ENCODE peak calls at places on chromosomes 3 and 15, in nine cellular contexts. One of them, this sample, is unnamed.

GRCh38 chr3:187288176-187288893 is 3.2 kb downstream of the MASP1 start:
- DNase-seq in amniotic epithelial cell: no peak
- DNase-seq in transverse colon: no peak
- DNase-seq in naive thymus-derived CD4-positive, alpha-beta T cell: no peak
- DNase-seq in HT-29: no peak
- DNase-seq in GM04503: no peak
- DNase-seq in CD8-positive, alpha-beta T cell: no peak
- DNase-seq in GM23338: no peak
- DNase-seq in activated CD4-positive, alpha-beta T cell treated with anti-CD3 and anti-CD28 coated beads, Interleukin-2, amount 10 ng/mL, durations not matched to agents 7 days and 5 days: no peak
- DNase-seq in this sample: no peak

GRCh38 chr15:63136742-63137141 is 15.1 kb downstream of the LACTB start:
- DNase-seq in transverse colon: no peak
- DNase-seq in amniotic epithelial cell: peak; percentile 66
- DNase-seq in activated CD4-positive, alpha-beta T cell treated with anti-CD3 and anti-CD28 coated beads, Interleukin-2, amount 10 ng/mL, durations not matched to agents 7 days and 5 days: no peak
- DNase-seq in GM04503: no peak
- DNase-seq in GM23338: no peak
- DNase-seq in CD8-positive, alpha-beta T cell: no peak
- DNase-seq in HT-29: no peak
- DNase-seq in naive thymus-derived CD4-positive, alpha-beta T cell: no peak
- DNase-seq in this sample: no peak

GRCh38 chr3:144516029-144516428 is 544.4 kb downstream of the DIPK2A start:
- DNase-seq in CD8-positive, alpha-beta T cell: no peak
- DNase-seq in amniotic epithelial cell: peak; percentile 38
- DNase-seq in naive thymus-derived CD4-positive, alpha-beta T cell: no peak
- DNase-seq in HT-29: no peak
- DNase-seq in GM04503: no peak
- DNase-seq in activated CD4-positive, alpha-beta T cell treated with anti-CD3 and anti-CD28 coated beads, Interleukin-2, amount 10 ng/mL, durations not matched to agents 7 days and 5 days: no peak
- DNase-seq in transverse colon: no peak
- DNase-seq in GM23338: no peak
- DNase-seq in this sample: no peak

GRCh38 chr15:63107895-63108546 is 13.6 kb upstream of the LACTB start:
- DNase-seq in naive thymus-derived CD4-positive, alpha-beta T cell: no peak
- DNase-seq in activated CD4-positive, alpha-beta T cell treated with anti-CD3 and anti-CD28 coated beads, Interleukin-2, amount 10 ng/mL, durations not matched to agents 7 days and 5 days: no peak
- DNase-seq in CD8-positive, alpha-beta T cell: no peak
- DNase-seq in GM23338: no peak
- DNase-seq in GM04503: peak; percentile 100
- DNase-seq in amniotic epithelial cell: peak; percentile 100
- DNase-seq in transverse colon: peak; percentile 39
- DNase-seq in HT-29: peak; percentile 70
- DNase-seq in this sample: no peak

GRCh38 chr3:195556390-195556789 is 13.3 kb upstream of the PPP1R2 start:
- DNase-seq in GM23338: peak; percentile 77
- DNase-seq in activated CD4-positive, alpha-beta T cell treated with anti-CD3 and anti-CD28 coated beads, Interleukin-2, amount 10 ng/mL, durations not matched to agents 7 days and 5 days: peak; percentile 32
- DNase-seq in CD8-positive, alpha-beta T cell: peak; percentile 58
- DNase-seq in amniotic epithelial cell: peak; percentile 22
- DNase-seq in transverse colon: peak; percentile 28
- DNase-seq in HT-29: peak; percentile 58
- DNase-seq in naive thymus-derived CD4-positive, alpha-beta T cell: peak; percentile 52
- DNase-seq in GM04503: no peak
- DNase-seq in this sample: no peak

GRCh38 chr3:99012051-99012450 is 110.6 kb upstream of the DCBLD2 start:
- DNase-seq in amniotic epithelial cell: peak; percentile 7
- DNase-seq in GM23338: no peak
- DNase-seq in transverse colon: no peak
- DNase-seq in CD8-positive, alpha-beta T cell: no peak
- DNase-seq in GM04503: no peak
- DNase-seq in naive thymus-derived CD4-positive, alpha-beta T cell: no peak
- DNase-seq in HT-29: no peak
- DNase-seq in activated CD4-positive, alpha-beta T cell treated with anti-CD3 and anti-CD28 coated beads, Interleukin-2, amount 10 ng/mL, durations not matched to agents 7 days and 5 days: no peak
- DNase-seq in this sample: no peak

GRCh38 chr15:84822774-84823579 is 5.8 kb downstream of the ALPK3 start:
- DNase-seq in naive thymus-derived CD4-positive, alpha-beta T cell: no peak
- DNase-seq in amniotic epithelial cell: no peak
- DNase-seq in activated CD4-positive, alpha-beta T cell treated with anti-CD3 and anti-CD28 coated beads, Interleukin-2, amount 10 ng/mL, durations not matched to agents 7 days and 5 days: no peak
- DNase-seq in transverse colon: no peak
- DNase-seq in CD8-positive, alpha-beta T cell: no peak
- DNase-seq in GM04503: no peak
- DNase-seq in GM23338: no peak
- DNase-seq in HT-29: no peak
- DNase-seq in this sample: no peak

GRCh38 chr15:74614744-74615312 is 808 bp upstream of the CLK3 start:
- DNase-seq in CD8-positive, alpha-beta T cell: peak; percentile 94
- DNase-seq in amniotic epithelial cell: peak; percentile 46
- DNase-seq in GM23338: peak; percentile 66
- DNase-seq in transverse colon: peak; percentile 90
- DNase-seq in naive thymus-derived CD4-positive, alpha-beta T cell: peak; percentile 90
- DNase-seq in HT-29: peak; percentile 60
- DNase-seq in GM04503: peak; percentile 37
- DNase-seq in activated CD4-positive, alpha-beta T cell treated with anti-CD3 and anti-CD28 coated beads, Interleukin-2, amount 10 ng/mL, durations not matched to agents 7 days and 5 days: peak; percentile 89
- DNase-seq in this sample: peak; percentile 93

GRCh38 chr15:62608369-62608768 is 434.2 kb upstream of the TPM1 start:
- DNase-seq in naive thymus-derived CD4-positive, alpha-beta T cell: no peak
- DNase-seq in activated CD4-positive, alpha-beta T cell treated with anti-CD3 and anti-CD28 coated beads, Interleukin-2, amount 10 ng/mL, durations not matched to agents 7 days and 5 days: no peak
- DNase-seq in GM23338: no peak
- DNase-seq in HT-29: no peak
- DNase-seq in CD8-positive, alpha-beta T cell: no peak
- DNase-seq in amniotic epithelial cell: no peak
- DNase-seq in GM04503: no peak
- DNase-seq in transverse colon: no peak
- DNase-seq in this sample: no peak

GRCh38 chr15:40902605-40903561 is 8.6 kb downstream of the VPS18 start:
- DNase-seq in CD8-positive, alpha-beta T cell: no peak
- DNase-seq in HT-29: no peak
- DNase-seq in GM04503: no peak
- DNase-seq in naive thymus-derived CD4-positive, alpha-beta T cell: no peak
- DNase-seq in GM23338: no peak
- DNase-seq in activated CD4-positive, alpha-beta T cell treated with anti-CD3 and anti-CD28 coated beads, Interleukin-2, amount 10 ng/mL, durations not matched to agents 7 days and 5 days: no peak
- DNase-seq in amniotic epithelial cell: peak; percentile 85
- DNase-seq in transverse colon: no peak
- DNase-seq in this sample: no peak

GRCh38 chr15:95511680-95512079 is 818.8 kb upstream of the NR2F2 start:
- DNase-seq in GM23338: no peak
- DNase-seq in GM04503: no peak
- DNase-seq in naive thymus-derived CD4-positive, alpha-beta T cell: no peak
- DNase-seq in HT-29: no peak
- DNase-seq in CD8-positive, alpha-beta T cell: no peak
- DNase-seq in transverse colon: no peak
- DNase-seq in amniotic epithelial cell: peak; percentile 11
- DNase-seq in activated CD4-positive, alpha-beta T cell treated with anti-CD3 and anti-CD28 coated beads, Interleukin-2, amount 10 ng/mL, durations not matched to agents 7 days and 5 days: no peak
- DNase-seq in this sample: no peak

GRCh38 chr3:129650256-129650872 is 43.9 kb upstream of the PLXND1 start:
- DNase-seq in GM23338: peak; percentile 91
- DNase-seq in GM04503: peak; percentile 40
- DNase-seq in amniotic epithelial cell: peak; percentile 62
- DNase-seq in CD8-positive, alpha-beta T cell: peak; percentile 43
- DNase-seq in naive thymus-derived CD4-positive, alpha-beta T cell: peak; percentile 37
- DNase-seq in activated CD4-positive, alpha-beta T cell treated with anti-CD3 and anti-CD28 coated beads, Interleukin-2, amount 10 ng/mL, durations not matched to agents 7 days and 5 days: peak; percentile 65
- DNase-seq in HT-29: peak; percentile 82
- DNase-seq in transverse colon: peak; percentile 69
- DNase-seq in this sample: peak; percentile 27

GRCh38 chr15:80118956-80119355 is 33.8 kb upstream of the FAH start:
- DNase-seq in activated CD4-positive, alpha-beta T cell treated with anti-CD3 and anti-CD28 coated beads, Interleukin-2, amount 10 ng/mL, durations not matched to agents 7 days and 5 days: no peak
- DNase-seq in amniotic epithelial cell: no peak
- DNase-seq in GM04503: no peak
- DNase-seq in GM23338: no peak
- DNase-seq in HT-29: no peak
- DNase-seq in naive thymus-derived CD4-positive, alpha-beta T cell: no peak
- DNase-seq in transverse colon: no peak
- DNase-seq in CD8-positive, alpha-beta T cell: no peak
- DNase-seq in this sample: no peak

GRCh38 chr3:164791263-164791662 is 287.0 kb downstream of the SI start:
- DNase-seq in activated CD4-positive, alpha-beta T cell treated with anti-CD3 and anti-CD28 coated beads, Interleukin-2, amount 10 ng/mL, durations not matched to agents 7 days and 5 days: no peak
- DNase-seq in CD8-positive, alpha-beta T cell: no peak
- DNase-seq in amniotic epithelial cell: peak; percentile 55
- DNase-seq in HT-29: no peak
- DNase-seq in GM23338: no peak
- DNase-seq in naive thymus-derived CD4-positive, alpha-beta T cell: no peak
- DNase-seq in transverse colon: no peak
- DNase-seq in GM04503: no peak
- DNase-seq in this sample: no peak

GRCh38 chr3:25019506-25019905 is 408.6 kb upstream of the RARB start:
- DNase-seq in amniotic epithelial cell: no peak
- DNase-seq in activated CD4-positive, alpha-beta T cell treated with anti-CD3 and anti-CD28 coated beads, Interleukin-2, amount 10 ng/mL, durations not matched to agents 7 days and 5 days: no peak
- DNase-seq in transverse colon: no peak
- DNase-seq in GM23338: no peak
- DNase-seq in naive thymus-derived CD4-positive, alpha-beta T cell: no peak
- DNase-seq in GM04503: no peak
- DNase-seq in HT-29: no peak
- DNase-seq in CD8-positive, alpha-beta T cell: no peak
- DNase-seq in this sample: no peak

GRCh38 chr3:38453075-38453913 is at the start of gene ACVR2B:
- DNase-seq in HT-29: peak; percentile 51
- DNase-seq in naive thymus-derived CD4-positive, alpha-beta T cell: peak; percentile 59
- DNase-seq in CD8-positive, alpha-beta T cell: peak; percentile 67
- DNase-seq in transverse colon: peak; percentile 92
- DNase-seq in GM23338: peak; percentile 93
- DNase-seq in amniotic epithelial cell: peak; percentile 62
- DNase-seq in GM04503: no peak
- DNase-seq in activated CD4-positive, alpha-beta T cell treated with anti-CD3 and anti-CD28 coated beads, Interleukin-2, amount 10 ng/mL, durations not matched to agents 7 days and 5 days: peak; percentile 76
- DNase-seq in this sample: peak; percentile 46

GRCh38 chr15:20345401-20345958 is 196.1 kb downstream of the GOLGA6L6 start:
- DNase-seq in HT-29: no peak
- DNase-seq in transverse colon: no peak
- DNase-seq in GM23338: no peak
- DNase-seq in GM04503: no peak
- DNase-seq in CD8-positive, alpha-beta T cell: no peak
- DNase-seq in activated CD4-positive, alpha-beta T cell treated with anti-CD3 and anti-CD28 coated beads, Interleukin-2, amount 10 ng/mL, durations not matched to agents 7 days and 5 days: no peak
- DNase-seq in naive thymus-derived CD4-positive, alpha-beta T cell: no peak
- DNase-seq in amniotic epithelial cell: no peak
- DNase-seq in this sample: no peak

GRCh38 chr3:110743202-110743601 is 328.4 kb upstream of the NECTIN3 start:
- DNase-seq in transverse colon: no peak
- DNase-seq in GM23338: peak; percentile 21
- DNase-seq in CD8-positive, alpha-beta T cell: no peak
- DNase-seq in HT-29: peak; percentile 90
- DNase-seq in naive thymus-derived CD4-positive, alpha-beta T cell: no peak
- DNase-seq in amniotic epithelial cell: no peak
- DNase-seq in GM04503: no peak
- DNase-seq in activated CD4-positive, alpha-beta T cell treated with anti-CD3 and anti-CD28 coated beads, Interleukin-2, amount 10 ng/mL, durations not matched to agents 7 days and 5 days: no peak
- DNase-seq in this sample: no peak

GRCh38 chr15:76337739-76338554 is 1.4 kb downstream of the ISL2 start:
- DNase-seq in HT-29: no peak
- DNase-seq in CD8-positive, alpha-beta T cell: no peak
- DNase-seq in amniotic epithelial cell: no peak
- DNase-seq in activated CD4-positive, alpha-beta T cell treated with anti-CD3 and anti-CD28 coated beads, Interleukin-2, amount 10 ng/mL, durations not matched to agents 7 days and 5 days: no peak
- DNase-seq in naive thymus-derived CD4-positive, alpha-beta T cell: peak; percentile 34
- DNase-seq in GM04503: no peak
- DNase-seq in transverse colon: peak; percentile 25
- DNase-seq in GM23338: peak; percentile 59
- DNase-seq in this sample: no peak

GRCh38 chr3:196198771-196199753 is 12.1 kb downstream of the ZDHHC19 start:
- DNase-seq in CD8-positive, alpha-beta T cell: no peak
- DNase-seq in activated CD4-positive, alpha-beta T cell treated with anti-CD3 and anti-CD28 coated beads, Interleukin-2, amount 10 ng/mL, durations not matched to agents 7 days and 5 days: no peak
- DNase-seq in naive thymus-derived CD4-positive, alpha-beta T cell: no peak
- DNase-seq in GM23338: peak; percentile 64
- DNase-seq in GM04503: no peak
- DNase-seq in amniotic epithelial cell: peak; percentile 41
- DNase-seq in HT-29: no peak
- DNase-seq in transverse colon: no peak
- DNase-seq in this sample: no peak

GRCh38 chr3:124810970-124811369 is 76.2 kb downstream of the ITGB5 start:
- DNase-seq in amniotic epithelial cell: no peak
- DNase-seq in CD8-positive, alpha-beta T cell: no peak
- DNase-seq in transverse colon: no peak
- DNase-seq in HT-29: no peak
- DNase-seq in activated CD4-positive, alpha-beta T cell treated with anti-CD3 and anti-CD28 coated beads, Interleukin-2, amount 10 ng/mL, durations not matched to agents 7 days and 5 days: no peak
- DNase-seq in naive thymus-derived CD4-positive, alpha-beta T cell: no peak
- DNase-seq in GM23338: no peak
- DNase-seq in GM04503: no peak
- DNase-seq in this sample: no peak

GRCh38 chr3:23999012-23999641 is 54.0 kb downstream of the NR1D2 start:
- DNase-seq in CD8-positive, alpha-beta T cell: peak; percentile 57
- DNase-seq in GM23338: peak; percentile 80
- DNase-seq in transverse colon: peak; percentile 71
- DNase-seq in naive thymus-derived CD4-positive, alpha-beta T cell: peak; percentile 26
- DNase-seq in amniotic epithelial cell: peak; percentile 45
- DNase-seq in HT-29: peak; percentile 59
- DNase-seq in activated CD4-positive, alpha-beta T cell treated with anti-CD3 and anti-CD28 coated beads, Interleukin-2, amount 10 ng/mL, durations not matched to agents 7 days and 5 days: peak; percentile 70
- DNase-seq in GM04503: peak; percentile 50
- DNase-seq in this sample: peak; percentile 19

GRCh38 chr3:166484470-166484869 is 647.2 kb upstream of the BCHE start:
- DNase-seq in GM23338: no peak
- DNase-seq in HT-29: no peak
- DNase-seq in CD8-positive, alpha-beta T cell: no peak
- DNase-seq in naive thymus-derived CD4-positive, alpha-beta T cell: no peak
- DNase-seq in activated CD4-positive, alpha-beta T cell treated with anti-CD3 and anti-CD28 coated beads, Interleukin-2, amount 10 ng/mL, durations not matched to agents 7 days and 5 days: no peak
- DNase-seq in transverse colon: no peak
- DNase-seq in amniotic epithelial cell: no peak
- DNase-seq in GM04503: no peak
- DNase-seq in this sample: no peak

GRCh38 chr3:197002701-197003454 is 26.7 kb downstream of the MELTF start:
- DNase-seq in naive thymus-derived CD4-positive, alpha-beta T cell: peak; percentile 72
- DNase-seq in GM23338: peak; percentile 67
- DNase-seq in GM04503: no peak
- DNase-seq in CD8-positive, alpha-beta T cell: peak; percentile 77
- DNase-seq in activated CD4-positive, alpha-beta T cell treated with anti-CD3 and anti-CD28 coated beads, Interleukin-2, amount 10 ng/mL, durations not matched to agents 7 days and 5 days: peak; percentile 72
- DNase-seq in amniotic epithelial cell: peak; percentile 62
- DNase-seq in HT-29: peak; percentile 87
- DNase-seq in transverse colon: peak; percentile 91
- DNase-seq in this sample: peak; percentile 77

GRCh38 chr15:24772256-24772655 is 96.7 kb downstream of the NPAP1 start:
- DNase-seq in GM23338: peak; percentile 86
- DNase-seq in HT-29: no peak
- DNase-seq in transverse colon: no peak
- DNase-seq in CD8-positive, alpha-beta T cell: no peak
- DNase-seq in activated CD4-positive, alpha-beta T cell treated with anti-CD3 and anti-CD28 coated beads, Interleukin-2, amount 10 ng/mL, durations not matched to agents 7 days and 5 days: no peak
- DNase-seq in amniotic epithelial cell: no peak
- DNase-seq in naive thymus-derived CD4-positive, alpha-beta T cell: no peak
- DNase-seq in GM04503: no peak
- DNase-seq in this sample: no peak

This sample was measured in central memory CD4-positive, alpha-beta T cell.